ENCODE peak calls at places on chromosomes 6 and 20, in five cellular contexts. U is PC-9, E is GM23338, V is neural progenitor cell, G is PC-3. D is an unnamed sample.

GRCh38 chr6:30748301-30748769 is 4.0 kb upstream of the IER3 start:
- DNase-seq in U (no peak), E (no peak), V (no peak), G (peak; percentile 81), D (no peak)

GRCh38 chr6:168849459-168849858 is 404.2 kb downstream of the THBS2 start:
- DNase-seq in U (no peak), E (no peak), V (no peak), G (no peak), D (no peak)

GRCh38 chr6:114323784-114324183 is 19.0 kb downstream of the HS3ST5 start:
- DNase-seq in U (no peak), E (peak; percentile 57), V (peak; percentile 14), G (no peak), D (no peak)

GRCh38 chr6:45400021-45400420 is 22.3 kb upstream of the SUPT3H start:
- DNase-seq in U (no peak), E (no peak), V (no peak), G (no peak), D (no peak)

GRCh38 chr6:93678841-93679454 is 259.6 kb upstream of the EPHA7 start:
- DNase-seq in U (no peak), E (no peak), V (no peak), G (peak; percentile 71), D (no peak)

GRCh38 chr6:168450921-168451320 is 9.9 kb downstream of the SMOC2 start:
- DNase-seq in U (no peak), E (peak; percentile 61), V (no peak), G (no peak), D (no peak)

GRCh38 chr6:136077834-136078576 is 172.1 kb downstream of the MTFR2 start:
- DNase-seq in U (no peak), E (no peak), V (no peak), G (peak; percentile 33), D (peak; percentile 99)

GRCh38 chr6:68087399-68088133 is 547.5 kb upstream of the ADGRB3 start:
- DNase-seq in U (no peak), E (no peak), V (no peak), G (no peak), D (no peak)

GRCh38 chr6:11525468-11526155 is 11.9 kb upstream of the TMEM170B start:
- DNase-seq in U (no peak), E (no peak), V (no peak), G (peak; percentile 19), D (peak; percentile 87)

GRCh38 chr6:1388927-1389790 is at the start of gene FOXF2:
- DNase-seq in U (no peak), E (peak; percentile 83), V (peak; percentile 42), G (no peak), D (peak; percentile 77)

GRCh38 chr20:48164566-48165400 is 379.5 kb upstream of the SULF2 start:
- DNase-seq in U (no peak), E (no peak), V (no peak), G (no peak), D (no peak)

GRCh38 chr6:80547827-80548226 is 441.4 kb downstream of the BCKDHB start:
- DNase-seq in U (no peak), E (no peak), V (no peak), G (peak; percentile 52), D (peak; percentile 88)

GRCh38 chr6:45663181-45664180 is 285.7 kb upstream of the SUPT3H start:
- DNase-seq in U (no peak), E (peak; percentile 80), V (peak; percentile 73), G (no peak), D (peak; percentile 77)

GRCh38 chr20:59135093-59135492 is 28.5 kb upstream of the ZNF831 start:
- DNase-seq in U (no peak), E (no peak), V (no peak), G (no peak), D (no peak)

GRCh38 chr20:5715068-5715841 is 34.9 kb upstream of the SHLD1 start:
- DNase-seq in U (peak; percentile 39), E (no peak), V (no peak), G (peak; percentile 50), D (no peak)

GRCh38 chr6:36660771-36661471 is 17.6 kb upstream of the CDKN1A start:
- DNase-seq in U (peak; percentile 60), E (peak; percentile 89), V (peak; percentile 84), G (no peak), D (peak; percentile 71)

GRCh38 chr6:166106076-166106686 is 61.5 kb downstream of the TBXT start:
- DNase-seq in U (peak; percentile 31), E (peak; percentile 86), V (peak; percentile 80), G (peak; percentile 75), D (peak; percentile 75)

GRCh38 chr6:3228046-3228671 is 706 bp upstream of the TUBB2B start:
- DNase-seq in U (no peak), E (peak; percentile 88), V (peak; percentile 88), G (no peak), D (no peak)

GRCh38 chr6:1535295-1535694 is 74.4 kb upstream of the FOXC1 start:
- DNase-seq in U (peak; percentile 23), E (no peak), V (no peak), G (peak; percentile 77), D (peak; percentile 17)

GRCh38 chr6:144922120-144922722 is 637.1 kb downstream of the UTRN start:
- DNase-seq in U (no peak), E (no peak), V (no peak), G (peak; percentile 4), D (peak; percentile 92)

GRCh38 chr6:3571206-3571815 is 114.5 kb upstream of the SLC22A23 start:
- DNase-seq in U (no peak), E (no peak), V (no peak), G (no peak), D (no peak)

GRCh38 chr6:29961966-29962365 is 19.6 kb downstream of the HLA-A start:
- DNase-seq in U (no peak), E (no peak), V (no peak), G (no peak), D (no peak)

GRCh38 chr20:48866936-48867335 is 39.1 kb upstream of the PREX1 start:
- DNase-seq in U (no peak), E (no peak), V (no peak), G (no peak), D (no peak)

DNA sequence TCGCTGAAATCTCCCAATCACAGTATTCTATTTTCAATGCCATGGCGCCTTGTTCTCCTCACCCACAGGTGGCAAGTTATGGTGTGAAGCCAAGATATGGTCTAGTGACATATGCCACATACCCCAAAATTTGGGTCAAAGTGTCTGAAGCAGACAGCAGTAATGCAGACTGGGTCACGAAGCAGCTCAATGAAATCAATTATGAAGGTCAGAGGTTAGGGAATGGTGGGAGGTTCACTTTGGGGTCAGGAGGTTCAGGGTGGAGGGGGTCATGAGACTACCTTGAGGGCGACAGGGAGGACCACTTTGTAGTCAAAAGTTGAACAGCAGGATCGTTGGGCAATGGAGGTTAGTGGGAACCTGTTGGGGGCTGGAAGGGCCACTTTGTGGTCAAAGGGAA is 2.4 kb downstream of the CFB start:
- DNase-seq in U (no peak), E (no peak), V (no peak), G (no peak), D (no peak)
- H3F3A ChIP-seq in U (peaks cover 39% of the 10 kb centered on the region), E (peaks cover 6% of the 10 kb centered on the region), V (peaks cover 9% of the 10 kb centered on the region), G (no peaks in the 10 kb centered on the region), D (peaks cover 9% of the 10 kb centered on the region)

GRCh38 chr20:608970-609369 is 1.1 kb downstream of the TCF15 start:
- DNase-seq in U (no peak), E (no peak), V (no peak), G (no peak), D (no peak)

GRCh38 chr20:609371-609964 is 641 bp downstream of the TCF15 start:
- DNase-seq in U (no peak), E (peak; percentile 46), V (no peak), G (no peak), D (no peak)

GRCh38 chr20:611843-612185 is 1.7 kb upstream of the TCF15 start:
- DNase-seq in U (no peak), E (peak; percentile 48), V (peak; percentile 34), G (no peak), D (no peak)

GRCh38 chr20:611047-611842 is 1.1 kb upstream of the TCF15 start:
- DNase-seq in U (peak; percentile 10), E (no peak), V (no peak), G (no peak), D (no peak)

DNA sequence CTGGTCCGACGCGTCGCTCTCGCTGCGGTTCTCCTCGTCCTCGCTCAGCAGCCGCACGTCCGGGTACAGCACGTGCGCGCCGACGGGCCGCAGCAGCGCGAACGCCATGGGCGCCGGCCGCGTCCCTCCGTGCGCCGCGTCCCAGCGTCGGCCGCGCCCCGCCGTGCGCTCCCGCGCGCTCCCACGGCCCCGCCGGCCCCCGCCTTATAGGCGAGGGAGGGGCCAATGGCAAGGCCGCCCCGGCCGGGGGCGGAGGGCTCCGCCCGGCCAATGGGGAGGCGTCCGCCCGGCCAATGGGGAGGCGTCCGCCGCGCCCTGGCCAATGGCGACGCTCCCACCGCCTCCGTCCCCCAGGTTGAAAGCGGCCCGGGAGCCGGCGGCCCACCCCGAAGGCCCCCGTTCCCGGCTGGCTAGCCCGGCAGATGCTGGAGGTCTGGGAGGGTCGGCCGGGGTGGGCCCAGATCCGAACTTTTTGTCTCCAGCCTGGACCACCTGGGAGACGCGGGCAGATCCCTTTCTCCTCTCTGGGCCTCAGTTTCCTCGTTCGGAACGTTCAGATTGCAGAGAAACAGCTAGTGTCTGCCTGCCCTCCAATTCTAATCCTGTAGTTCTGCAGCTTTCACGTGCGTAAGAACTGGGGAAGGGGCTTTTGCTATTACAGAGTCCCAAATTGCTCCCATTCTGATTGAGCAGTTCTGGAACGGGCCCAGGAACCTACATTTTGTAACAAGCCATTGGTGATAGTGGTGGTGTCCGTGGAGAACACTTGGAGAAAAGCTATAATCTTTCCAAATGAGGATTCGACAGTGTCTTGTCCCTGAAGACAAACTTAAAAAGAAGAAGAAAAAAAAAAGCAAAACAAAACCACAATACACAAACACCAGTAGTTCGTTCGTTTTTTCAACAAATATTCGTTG is at the start of gene TCF15:
- DNase-seq in U (no peak), E (peak; percentile 85), V (peak; percentile 87), G (peak; percentile 40), D (peak; percentile 19)
- TF ChIP-seq EZH2 in U (no peak), E (peak; percentile 40), V (peak; percentile 6), G (no peak), D (peak; percentile 86)

DNA sequence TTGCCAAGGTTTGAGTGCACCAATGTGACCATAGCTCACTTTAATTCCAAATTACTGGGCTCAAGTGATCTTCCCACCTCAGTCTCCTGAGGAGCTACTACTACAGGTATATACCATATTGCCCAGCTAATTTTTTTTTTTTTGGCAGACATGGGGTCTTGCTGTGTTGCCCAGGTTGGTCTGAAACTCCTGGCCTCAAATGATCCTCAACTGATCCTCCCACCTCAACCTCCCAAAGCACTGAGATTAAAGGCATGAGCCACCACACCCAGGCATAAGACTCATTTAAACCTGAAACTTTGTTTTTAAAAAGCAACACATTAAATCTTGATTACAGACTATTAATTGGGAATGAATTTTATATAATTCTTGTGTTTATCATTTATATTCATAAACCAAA is 67.7 kb downstream of the ARHGAP18 start:
- DNase-seq in U (no peak), E (no peak), V (no peak), G (no peak), D (no peak)
- H3F3A ChIP-seq in U (peaks cover 11% of the 10 kb centered on the region), E (no peaks in the 10 kb centered on the region), V (no peaks in the 10 kb centered on the region), G (no peaks in the 10 kb centered on the region), D (peaks cover 33% of the 10 kb centered on the region)

DNA sequence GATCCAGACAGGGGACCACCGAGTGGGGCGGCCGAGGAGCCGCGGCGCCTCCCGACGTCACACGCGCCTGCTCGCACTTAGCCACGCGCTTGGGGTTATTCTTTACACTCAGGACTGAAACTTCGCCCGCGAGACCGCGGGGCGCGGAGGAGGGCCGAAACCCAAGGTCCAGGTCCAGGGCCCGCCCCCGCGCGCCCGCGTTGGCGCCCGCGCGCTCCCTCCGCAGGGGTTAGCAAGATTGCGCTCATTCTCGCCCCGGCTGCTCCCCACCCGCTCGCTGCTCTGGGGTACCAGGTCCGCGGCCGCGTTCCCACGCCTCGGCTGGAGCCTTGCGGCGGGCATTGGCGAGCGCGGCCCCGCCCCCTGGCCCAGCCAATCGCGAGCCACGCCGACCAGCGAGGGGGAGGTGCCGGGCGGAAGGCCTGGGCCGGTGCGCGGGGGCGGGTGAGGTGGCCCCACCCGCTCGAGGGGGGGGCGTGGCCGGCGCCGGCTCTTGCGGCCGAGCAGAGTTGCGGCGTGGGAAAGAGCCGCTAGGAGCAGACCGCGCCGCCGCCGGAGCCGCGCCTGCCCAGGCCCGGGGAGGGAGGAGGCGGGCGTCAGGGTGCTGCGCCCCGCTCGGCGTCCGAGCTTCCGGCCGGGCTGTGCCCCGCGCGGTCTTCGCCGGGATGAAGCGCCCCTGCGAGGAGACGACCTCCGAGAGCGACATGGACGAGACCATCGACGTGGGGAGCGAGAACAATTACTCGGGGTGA is at the start of gene HEY2:
- DNase-seq in U (peak; percentile 92), E (peak; percentile 95), V (peak; percentile 95), G (peak; percentile 69), D (peak; percentile 96)
- TF ChIP-seq EZH2 in U (no peak), E (no peak), V (peak; percentile 24), G (no peak), D (no peak)